ENCODE peak calls at places on chromosomes 7 and 10, in seven cellular contexts. One of them, this sample, is unnamed.

GRCh38 chr7:116195451-116195850 is 14.9 kb upstream of the TES start:
- DNase-seq in right atrium auricular region: no peak
- DNase-seq in dorsolateral prefrontal cortex: no peak
- DNase-seq in right cardiac atrium: no peak
- DNase-seq in cardiac fibroblast: peak
- DNase-seq in NCI-H146: no peak
- DNase-seq in activated naive CD4-positive, alpha-beta T cell: no peak
- DNase-seq in this sample: no peak

GRCh38 chr7:114085592-114086490 is 167.0 kb upstream of the PPP1R3A start:
- DNase-seq in right atrium auricular region: peak
- DNase-seq in dorsolateral prefrontal cortex: peak
- DNase-seq in right cardiac atrium: peak
- DNase-seq in cardiac fibroblast: peak
- DNase-seq in NCI-H146: peak
- DNase-seq in activated naive CD4-positive, alpha-beta T cell: no peak
- DNase-seq in this sample: peak

GRCh38 chr7:115319536-115319935 is 397.6 kb downstream of the MDFIC start:
- DNase-seq in right atrium auricular region: no peak
- DNase-seq in dorsolateral prefrontal cortex: no peak
- DNase-seq in right cardiac atrium: no peak
- DNase-seq in cardiac fibroblast: no peak
- DNase-seq in NCI-H146: no peak
- DNase-seq in activated naive CD4-positive, alpha-beta T cell: no peak
- DNase-seq in this sample: no peak

GRCh38 chr10:5659702-5660528 is 6.5 kb downstream of the ASB13 start:
- DNase-seq in right atrium auricular region: peak
- DNase-seq in dorsolateral prefrontal cortex: no peak
- DNase-seq in right cardiac atrium: peak
- DNase-seq in cardiac fibroblast: peak
- DNase-seq in NCI-H146: no peak
- DNase-seq in activated naive CD4-positive, alpha-beta T cell: no peak
- DNase-seq in this sample: no peak

GRCh38 chr7:152683297-152683696 is 7.4 kb upstream of the XRCC2 start:
- DNase-seq in right atrium auricular region: no peak
- DNase-seq in dorsolateral prefrontal cortex: no peak
- DNase-seq in right cardiac atrium: no peak
- DNase-seq in cardiac fibroblast: no peak
- DNase-seq in NCI-H146: peak
- DNase-seq in activated naive CD4-positive, alpha-beta T cell: no peak
- DNase-seq in this sample: no peak

GRCh38 chr10:103491729-103492364 is 1.7 kb upstream of the NEURL1 start:
- DNase-seq in right atrium auricular region: no peak
- DNase-seq in dorsolateral prefrontal cortex: no peak
- DNase-seq in right cardiac atrium: no peak
- DNase-seq in cardiac fibroblast: peak
- DNase-seq in NCI-H146: peak
- DNase-seq in activated naive CD4-positive, alpha-beta T cell: no peak
- DNase-seq in this sample: peak

GRCh38 chr7:40659231-40659630 is 524.4 kb downstream of the SUGCT start:
- DNase-seq in right atrium auricular region: no peak
- DNase-seq in dorsolateral prefrontal cortex: no peak
- DNase-seq in right cardiac atrium: no peak
- DNase-seq in cardiac fibroblast: no peak
- DNase-seq in NCI-H146: no peak
- DNase-seq in activated naive CD4-positive, alpha-beta T cell: no peak
- DNase-seq in this sample: no peak

GRCh38 chr7:149734514-149735075 is 38.8 kb downstream of the ZNF467 start:
- DNase-seq in right atrium auricular region: no peak
- DNase-seq in dorsolateral prefrontal cortex: no peak
- DNase-seq in right cardiac atrium: no peak
- DNase-seq in cardiac fibroblast: no peak
- DNase-seq in NCI-H146: no peak
- DNase-seq in activated naive CD4-positive, alpha-beta T cell: no peak
- DNase-seq in this sample: no peak

GRCh38 chr7:79719216-79719615 is 265.7 kb upstream of the MAGI2 start:
- DNase-seq in right atrium auricular region: no peak
- DNase-seq in dorsolateral prefrontal cortex: no peak
- DNase-seq in right cardiac atrium: no peak
- DNase-seq in cardiac fibroblast: no peak
- DNase-seq in NCI-H146: no peak
- DNase-seq in activated naive CD4-positive, alpha-beta T cell: no peak
- DNase-seq in this sample: no peak

GRCh38 chr7:29287366-29287765 is 92.8 kb downstream of the CHN2 start:
- DNase-seq in right atrium auricular region: no peak
- DNase-seq in dorsolateral prefrontal cortex: no peak
- DNase-seq in right cardiac atrium: no peak
- DNase-seq in cardiac fibroblast: peak
- DNase-seq in NCI-H146: no peak
- DNase-seq in activated naive CD4-positive, alpha-beta T cell: no peak
- DNase-seq in this sample: no peak

GRCh38 chr7:95246935-95247370 is 77.4 kb downstream of the PON1 start:
- DNase-seq in right atrium auricular region: no peak
- DNase-seq in dorsolateral prefrontal cortex: peak
- DNase-seq in right cardiac atrium: no peak
- DNase-seq in cardiac fibroblast: peak
- DNase-seq in NCI-H146: peak
- DNase-seq in activated naive CD4-positive, alpha-beta T cell: no peak
- DNase-seq in this sample: peak

GRCh38 chr7:132757778-132758177 is 181.5 kb upstream of the PLXNA4 start:
- DNase-seq in right atrium auricular region: no peak
- DNase-seq in dorsolateral prefrontal cortex: no peak
- DNase-seq in right cardiac atrium: no peak
- DNase-seq in cardiac fibroblast: no peak
- DNase-seq in NCI-H146: no peak
- DNase-seq in activated naive CD4-positive, alpha-beta T cell: no peak
- DNase-seq in this sample: no peak

GRCh38 chr10:33132626-33133025 is 174.6 kb upstream of the ITGB1 start:
- DNase-seq in right atrium auricular region: no peak
- DNase-seq in dorsolateral prefrontal cortex: no peak
- DNase-seq in right cardiac atrium: no peak
- DNase-seq in cardiac fibroblast: no peak
- DNase-seq in NCI-H146: no peak
- DNase-seq in activated naive CD4-positive, alpha-beta T cell: no peak
- DNase-seq in this sample: no peak

GRCh38 chr7:83190659-83191389 is 28.1 kb upstream of the PCLO start:
- DNase-seq in right atrium auricular region: no peak
- DNase-seq in dorsolateral prefrontal cortex: no peak
- DNase-seq in right cardiac atrium: no peak
- DNase-seq in cardiac fibroblast: no peak
- DNase-seq in NCI-H146: no peak
- DNase-seq in activated naive CD4-positive, alpha-beta T cell: no peak
- DNase-seq in this sample: no peak